ENCODE peak calls at places on chromosomes 16 and 17, in four cellular contexts. X, T, E and V are unnamed samples.

GRCh38 chr17:80198144-80198661 is 21.9 kb downstream of the SGSH start:
- DNase-seq in E (no peak), X (no peak), T (no peak), V (no peak)

GRCh38 chr16:5633845-5634440 is 536.3 kb upstream of the EEF2KMT start:
- DNase-seq in X (peak), E (no peak), T (no peak), V (peak)

GRCh38 chr16:79089735-79090284 is 510.7 kb downstream of the MAF start:
- DNase-seq in T (no peak), X (peak), E (peak), V (no peak)

GRCh38 chr16:27677300-27677699 is 127.4 kb downstream of the KATNIP start:
- DNase-seq in X (no peak), E (no peak), T (peak), V (no peak)

GRCh38 chr17:72806011-72806410 is 286.5 kb downstream of the SLC39A11 start:
- DNase-seq in X (no peak), T (no peak), E (no peak), V (no peak)

GRCh38 chr16:3465301-3465700 is 21.8 kb downstream of the NAA60 start:
- DNase-seq in X (no peak), T (no peak), E (no peak), V (no peak)

GRCh38 chr17:81002409-81003361 is 11.0 kb downstream of the CHMP6 start:
- DNase-seq in T (no peak), X (peak), E (no peak), V (peak)

GRCh38 chr17:80243526-80244433 is 16.9 kb upstream of the RNF213 start:
- DNase-seq in T (no peak), X (no peak), E (no peak), V (no peak)

GRCh38 chr17:76252040-76252954 is 12.0 kb upstream of the RNF157 start:
- DNase-seq in E (peak), T (no peak), X (no peak), V (no peak)

GRCh38 chr17:63697341-63698286 is 2.3 kb downstream of the LIMD2 start:
- DNase-seq in T (no peak), E (peak), X (peak), V (no peak)

GRCh38 chr16:62752837-62753236 is 716.6 kb upstream of the CDH8 start:
- DNase-seq in T (no peak), X (no peak), E (no peak), V (no peak)

GRCh38 chr17:56389356-56389755 is 204.1 kb upstream of the NOG start:
- DNase-seq in E (no peak), T (no peak), X (no peak), V (no peak)